ENCODE peak calls at places on chromosomes 4 and X, in six cellular contexts. One of them, this sample, is unnamed.

GRCh38 chrX:154376768-154377167 is 2.3 kb upstream of the EMD start:
- DNase-seq in MM.1S: no peak
- DNase-seq in HCT116: no peak
- DNase-seq in PC-3: no peak
- DNase-seq in GM23248: no peak
- DNase-seq in GM23338: no peak
- DNase-seq in this sample: no peak

GRCh38 chrX:10769165-10769564 is 148.8 kb upstream of the MID1 start:
- DNase-seq in MM.1S: peak; percentile 32
- DNase-seq in HCT116: peak; percentile 2
- DNase-seq in PC-3: peak; percentile 61
- DNase-seq in GM23248: peak; percentile 71
- DNase-seq in GM23338: peak; percentile 74
- DNase-seq in this sample: peak; percentile 33

GRCh38 chr4:148126825-148127224 is 315.4 kb downstream of the NR3C2 start:
- DNase-seq in MM.1S: no peak
- DNase-seq in HCT116: no peak
- DNase-seq in PC-3: no peak
- DNase-seq in GM23248: peak; percentile 3
- DNase-seq in GM23338: no peak
- DNase-seq in this sample: no peak

GRCh38 chr4:24655326-24655725 is 71.0 kb upstream of the DHX15 start:
- DNase-seq in MM.1S: no peak
- DNase-seq in HCT116: no peak
- DNase-seq in PC-3: no peak
- DNase-seq in GM23248: no peak
- DNase-seq in GM23338: no peak
- DNase-seq in this sample: no peak

GRCh38 chr4:8545439-8545765 is 34.8 kb upstream of the GPR78 start:
- DNase-seq in MM.1S: no peak
- DNase-seq in HCT116: no peak
- DNase-seq in PC-3: no peak
- DNase-seq in GM23248: no peak
- DNase-seq in GM23338: no peak
- DNase-seq in this sample: no peak

GRCh38 chr4:38860788-38861424 is 4.3 kb upstream of the TLR6 start:
- DNase-seq in MM.1S: peak; percentile 85
- DNase-seq in HCT116: peak; percentile 74
- DNase-seq in PC-3: peak; percentile 61
- DNase-seq in GM23248: peak; percentile 62
- DNase-seq in GM23338: peak; percentile 94
- DNase-seq in this sample: peak; percentile 69

GRCh38 chrX:50075630-50076349 is 125.0 kb downstream of the AKAP4 start:
- DNase-seq in MM.1S: peak; percentile 16
- DNase-seq in HCT116: no peak
- DNase-seq in PC-3: no peak
- DNase-seq in GM23248: no peak
- DNase-seq in GM23338: no peak
- DNase-seq in this sample: no peak

GRCh38 chr4:106340774-106341173 is 24.4 kb downstream of the AIMP1 start:
- DNase-seq in MM.1S: no peak
- DNase-seq in HCT116: no peak
- DNase-seq in PC-3: no peak
- DNase-seq in GM23248: no peak
- DNase-seq in GM23338: no peak
- DNase-seq in this sample: no peak

GRCh38 chrX:55033429-55033828 is 2.7 kb upstream of the ALAS2 start:
- DNase-seq in MM.1S: no peak
- DNase-seq in HCT116: no peak
- DNase-seq in PC-3: no peak
- DNase-seq in GM23248: no peak
- DNase-seq in GM23338: no peak
- DNase-seq in this sample: no peak

GRCh38 chr4:177948853-177949252 is 506.6 kb upstream of the AGA start:
- DNase-seq in MM.1S: no peak
- DNase-seq in HCT116: no peak
- DNase-seq in PC-3: no peak
- DNase-seq in GM23248: no peak
- DNase-seq in GM23338: no peak
- DNase-seq in this sample: no peak

GRCh38 chr4:21765810-21766407 is 182.7 kb downstream of the KCNIP4 start:
- DNase-seq in MM.1S: peak; percentile 51
- DNase-seq in HCT116: peak; percentile 18
- DNase-seq in PC-3: peak; percentile 79
- DNase-seq in GM23248: peak; percentile 61
- DNase-seq in GM23338: peak; percentile 89
- DNase-seq in this sample: peak; percentile 75

GRCh38 chr4:124018383-124019317 is 622.1 kb downstream of the SPRY1 start:
- DNase-seq in MM.1S: peak; percentile 84
- DNase-seq in HCT116: no peak
- DNase-seq in PC-3: no peak
- DNase-seq in GM23248: peak; percentile 59
- DNase-seq in GM23338: peak; percentile 6
- DNase-seq in this sample: peak; percentile 55

GRCh38 chr4:31125496-31125895 is 405.3 kb downstream of the PCDH7 start:
- DNase-seq in MM.1S: no peak
- DNase-seq in HCT116: no peak
- DNase-seq in PC-3: no peak
- DNase-seq in GM23248: no peak
- DNase-seq in GM23338: no peak
- DNase-seq in this sample: no peak

GRCh38 chr4:75344915-75345314 is 169.3 kb downstream of the RCHY1 start:
- DNase-seq in MM.1S: no peak
- DNase-seq in HCT116: no peak
- DNase-seq in PC-3: peak; percentile 59
- DNase-seq in GM23248: peak; percentile 54
- DNase-seq in GM23338: no peak
- DNase-seq in this sample: peak; percentile 14

GRCh38 chr4:162209706-162210105 is 45.9 kb upstream of the FSTL5 start:
- DNase-seq in MM.1S: no peak
- DNase-seq in HCT116: no peak
- DNase-seq in PC-3: no peak
- DNase-seq in GM23248: no peak
- DNase-seq in GM23338: no peak
- DNase-seq in this sample: no peak

GRCh38 chr4:110823251-110823650 is 200.4 kb upstream of the PITX2 start:
- DNase-seq in MM.1S: no peak
- DNase-seq in HCT116: no peak
- DNase-seq in PC-3: no peak
- DNase-seq in GM23248: peak; percentile 71
- DNase-seq in GM23338: no peak
- DNase-seq in this sample: no peak

GRCh38 chrX:586351-586750 is 44.2 kb upstream of the SHOX start:
- DNase-seq in MM.1S: no peak
- DNase-seq in HCT116: no peak
- DNase-seq in PC-3: no peak
- DNase-seq in GM23248: no peak
- DNase-seq in GM23338: no peak
- DNase-seq in this sample: no peak
- TF ChIP-seq EZH2 in MM.1S: no peak
- TF ChIP-seq EZH2 in HCT116: no peak
- TF ChIP-seq EZH2 in PC-3: no peak
- TF ChIP-seq EZH2 in GM23248: no peak
- TF ChIP-seq EZH2 in GM23338: no peak
- TF ChIP-seq EZH2 in this sample: no peak

GRCh38 chr4:26947318-26947717 is 86.7 kb downstream of the STIM2 start:
- DNase-seq in MM.1S: no peak
- DNase-seq in HCT116: no peak
- DNase-seq in PC-3: no peak
- DNase-seq in GM23248: no peak
- DNase-seq in GM23338: no peak
- DNase-seq in this sample: no peak
- H3K36me3 ChIP-seq in MM.1S: no peaks in the 10 kb centered on the region
- H3K36me3 ChIP-seq in HCT116: no peaks in the 10 kb centered on the region
- H3K36me3 ChIP-seq in PC-3: no peaks in the 10 kb centered on the region
- H3K36me3 ChIP-seq in GM23248: no peaks in the 10 kb centered on the region
- H3K36me3 ChIP-seq in GM23338: no peaks in the 10 kb centered on the region
- H3K36me3 ChIP-seq in this sample: no peaks in the 10 kb centered on the region

GRCh38 chr4:122833999-122834398 is 7.4 kb downstream of the FGF2 start:
- DNase-seq in MM.1S: no peak
- DNase-seq in HCT116: no peak
- DNase-seq in PC-3: no peak
- DNase-seq in GM23248: no peak
- DNase-seq in GM23338: peak; percentile 45
- DNase-seq in this sample: no peak

GRCh38 chr4:122842392-122842791 is 15.8 kb downstream of the FGF2 start:
- DNase-seq in MM.1S: no peak
- DNase-seq in HCT116: no peak
- DNase-seq in PC-3: no peak
- DNase-seq in GM23248: no peak
- DNase-seq in GM23338: no peak
- DNase-seq in this sample: no peak

GRCh38 chr4:122842984-122843531 is 16.4 kb downstream of the FGF2 start:
- DNase-seq in MM.1S: no peak
- DNase-seq in HCT116: no peak
- DNase-seq in PC-3: peak; percentile 8
- DNase-seq in GM23248: peak; percentile 48
- DNase-seq in GM23338: no peak
- DNase-seq in this sample: no peak

GRCh38 chr4:122836941-122837340 is 10.3 kb downstream of the FGF2 start:
- DNase-seq in MM.1S: no peak
- DNase-seq in HCT116: no peak
- DNase-seq in PC-3: peak; percentile 72
- DNase-seq in GM23248: peak; percentile 81
- DNase-seq in GM23338: no peak
- DNase-seq in this sample: no peak

DNA sequence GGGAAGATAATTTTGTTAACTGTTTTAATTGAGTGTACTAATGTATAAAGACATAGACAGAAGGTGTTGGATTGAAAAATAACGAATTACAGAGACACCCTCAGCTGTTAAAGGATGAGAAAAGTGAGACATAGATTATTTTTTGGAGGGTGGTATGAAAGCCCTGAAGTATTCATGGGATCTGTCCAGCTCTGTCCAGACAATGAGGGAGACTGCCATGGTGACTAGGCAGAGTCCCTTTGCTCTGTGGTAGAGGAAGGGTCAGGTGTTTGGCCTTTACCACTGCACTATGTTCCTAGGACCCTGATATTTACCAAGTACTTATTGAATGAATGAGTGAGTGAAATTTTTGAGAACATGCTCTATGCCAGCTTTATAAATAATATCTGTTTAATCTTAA is 11.4 kb downstream of the FGF2 start:
- DNase-seq in MM.1S: no peak
- DNase-seq in HCT116: no peak
- DNase-seq in PC-3: no peak
- DNase-seq in GM23248: no peak
- DNase-seq in GM23338: no peak
- DNase-seq in this sample: no peak
- H3K9me2 ChIP-seq in MM.1S: no peaks in the 10 kb centered on the region
- H3K9me2 ChIP-seq in HCT116: no peaks in the 10 kb centered on the region
- H3K9me2 ChIP-seq in PC-3: no peaks in the 10 kb centered on the region
- H3K9me2 ChIP-seq in GM23248: no peaks in the 10 kb centered on the region
- H3K9me2 ChIP-seq in GM23338: no peaks in the 10 kb centered on the region
- H3K9me2 ChIP-seq in this sample: no peaks in the 10 kb centered on the region

DNA sequence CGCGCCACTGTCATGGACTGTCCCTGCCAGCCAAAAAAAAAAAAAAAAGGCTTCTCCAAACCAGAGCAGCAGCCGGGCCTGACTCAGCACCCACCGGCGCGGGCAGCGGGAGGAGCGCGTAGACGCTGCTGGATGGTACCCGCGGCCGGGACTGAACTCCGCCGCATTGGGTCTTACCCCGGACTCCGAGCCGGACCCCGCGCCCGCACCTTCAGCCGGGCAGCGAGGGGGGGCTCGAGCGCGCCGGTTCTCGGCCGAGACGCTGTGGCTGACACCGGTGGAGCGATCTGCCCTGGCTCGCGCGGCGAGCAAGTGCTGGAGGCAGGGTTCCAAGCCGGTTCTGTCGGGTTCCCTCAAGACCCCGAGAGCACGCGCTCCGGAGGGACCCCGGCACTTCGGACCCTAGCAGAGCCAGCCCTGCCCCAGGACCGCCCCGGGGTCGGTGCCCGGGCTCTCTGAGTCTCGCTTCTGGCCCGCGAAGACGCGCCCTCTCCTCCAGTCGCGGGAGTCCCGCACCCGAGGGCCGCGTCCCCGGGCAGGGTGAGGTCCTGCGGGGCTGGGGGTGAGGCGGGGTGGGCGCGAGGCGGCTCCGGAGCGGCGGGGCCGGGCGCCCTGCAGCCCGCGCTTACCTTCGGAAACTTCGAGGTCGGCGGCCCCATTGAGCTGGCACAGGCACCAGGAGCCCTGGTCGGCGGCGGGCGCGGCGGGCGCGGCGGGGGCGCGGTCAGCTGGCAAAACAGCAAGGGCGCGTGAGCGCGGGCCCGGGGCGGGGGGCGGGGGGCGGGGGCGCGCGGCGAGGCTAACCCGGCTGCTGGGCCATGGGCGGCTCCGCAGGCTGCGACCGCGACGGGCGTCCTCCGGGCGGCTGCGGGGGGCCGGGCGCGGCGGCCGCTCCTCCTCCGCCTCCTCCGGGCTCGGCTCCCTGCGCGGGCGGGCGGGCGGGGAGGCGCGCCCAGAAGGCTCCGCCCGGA is 11.8 kb upstream of the MAN2B2 start:
- DNase-seq in MM.1S: no peak
- DNase-seq in HCT116: no peak
- DNase-seq in PC-3: peak; percentile 12
- DNase-seq in GM23248: peak; percentile 73
- DNase-seq in GM23338: peak; percentile 66
- DNase-seq in this sample: no peak
- TF ChIP-seq EZH2 in MM.1S: no peak
- TF ChIP-seq EZH2 in HCT116: no peak
- TF ChIP-seq EZH2 in PC-3: peak; percentile 42
- TF ChIP-seq EZH2 in GM23248: peak; percentile 88
- TF ChIP-seq EZH2 in GM23338: peak; percentile 69
- TF ChIP-seq EZH2 in this sample: peak; percentile 88

GRCh38 chr4:766559-767283 is 59.2 kb downstream of the CPLX1 start:
- DNase-seq in MM.1S: no peak
- DNase-seq in HCT116: no peak
- DNase-seq in PC-3: no peak
- DNase-seq in GM23248: no peak
- DNase-seq in GM23338: peak; percentile 60
- DNase-seq in this sample: no peak

GRCh38 chr4:769511-769910 is 56.4 kb downstream of the CPLX1 start:
- DNase-seq in MM.1S: no peak
- DNase-seq in HCT116: no peak
- DNase-seq in PC-3: no peak
- DNase-seq in GM23248: no peak
- DNase-seq in GM23338: no peak
- DNase-seq in this sample: no peak

GRCh38 chr4:770022-770421 is 55.9 kb downstream of the CPLX1 start:
- DNase-seq in MM.1S: no peak
- DNase-seq in HCT116: no peak
- DNase-seq in PC-3: no peak
- DNase-seq in GM23248: peak; percentile 38
- DNase-seq in GM23338: no peak
- DNase-seq in this sample: no peak

GRCh38 chr4:768076-768475 is 57.9 kb downstream of the CPLX1 start:
- DNase-seq in MM.1S: no peak
- DNase-seq in HCT116: no peak
- DNase-seq in PC-3: no peak
- DNase-seq in GM23248: no peak
- DNase-seq in GM23338: no peak
- DNase-seq in this sample: no peak

GRCh38 chr4:768995-769394 is 56.9 kb downstream of the CPLX1 start:
- DNase-seq in MM.1S: no peak
- DNase-seq in HCT116: no peak
- DNase-seq in PC-3: no peak
- DNase-seq in GM23248: no peak
- DNase-seq in GM23338: no peak
- DNase-seq in this sample: no peak
- H3K36me3 ChIP-seq in MM.1S: peaks cover 22% of the 10 kb centered on the region
- H3K36me3 ChIP-seq in HCT116: peaks cover 21% of the 10 kb centered on the region
- H3K36me3 ChIP-seq in PC-3: peaks cover 6% of the 10 kb centered on the region
- H3K36me3 ChIP-seq in GM23248: peaks cover 14% of the 10 kb centered on the region
- H3K36me3 ChIP-seq in GM23338: peaks cover 3% of the 10 kb centered on the region
- H3K36me3 ChIP-seq in this sample: no peaks in the 10 kb centered on the region

This sample was measured in hepatocyte.